ENCODE peak calls at places on chromosomes 11 and 22, in four cellular contexts. B is thoracic aorta, M is pancreas, F is BE2C. D is an unnamed sample.

GRCh38 chr22:30370681-30371080 is 13.9 kb downstream of the CCDC157 start:
- DNase-seq in M (no peak), F (peak; percentile 56), B (no peak), D (no peak)

GRCh38 chr11:100719809-100720221 is 32.7 kb downstream of the ARHGAP42 start:
- DNase-seq in M (peak; percentile 69), B (peak; percentile 13), F (peak; percentile 71), D (no peak)

GRCh38 chr11:75142714-75143419 is 8.0 kb upstream of the SLCO2B1 start:
- DNase-seq in B (no peak), M (no peak), F (peak; percentile 95), D (peak; percentile 76)

GRCh38 chr22:19789828-19790227 is 29.2 kb downstream of the TBX1 start:
- DNase-seq in M (no peak), F (no peak), B (no peak), D (no peak)

GRCh38 chr11:70170596-70171210 is 32.4 kb upstream of the FADD start:
- DNase-seq in F (no peak), M (no peak), B (no peak), D (no peak)

GRCh38 chr11:130413383-130414106 is 14.9 kb downstream of the ADAMTS8 start:
- DNase-seq in M (no peak), F (no peak), B (no peak), D (no peak)

GRCh38 chr11:110349109-110349996 is 52.9 kb upstream of the RDX start:
- DNase-seq in F (no peak), M (no peak), B (no peak), D (no peak)

GRCh38 chr11:100805509-100806199 is 118.6 kb downstream of the ARHGAP42 start:
- DNase-seq in B (no peak), M (no peak), F (no peak), D (no peak)

GRCh38 chr11:134951305-134951700 is 539.3 kb upstream of the B3GAT1 start:
- DNase-seq in B (no peak), F (no peak), M (no peak), D (peak; percentile 63)

GRCh38 chr11:35558468-35558867 is 33.1 kb upstream of the PAMR1 start:
- DNase-seq in F (no peak), M (no peak), B (no peak), D (no peak)

GRCh38 chr11:108340958-108341357 is 118.1 kb downstream of the ATM start:
- DNase-seq in F (no peak), B (no peak), M (no peak), D (no peak)

GRCh38 chr11:124707813-124708212 is 31.9 kb upstream of the NRGN start:
- DNase-seq in F (no peak), M (no peak), B (no peak), D (no peak)

GRCh38 chr22:17938484-17938924 is 85.9 kb downstream of the MICAL3 start:
- DNase-seq in F (no peak), M (peak; percentile 40), B (no peak), D (no peak)

GRCh38 chr22:23023294-23023693 is 47.0 kb upstream of the GNAZ start:
- DNase-seq in F (no peak), B (no peak), M (no peak), D (no peak)

GRCh38 chr11:68750197-68750987 is 928 bp downstream of the TESMIN start:
- DNase-seq in F (no peak), B (no peak), M (peak; percentile 31), D (no peak)

GRCh38 chr22:39414886-39415285 is 15.3 kb downstream of the TAB1 start:
- DNase-seq in F (no peak), B (no peak), M (no peak), D (no peak)

GRCh38 chr22:39665229-39665628 is 94.7 kb downstream of the CACNA1I start:
- DNase-seq in M (no peak), F (no peak), B (no peak), D (no peak)

GRCh38 chr11:122202951-122203456 is 87.0 kb upstream of the BLID start:
- DNase-seq in B (no peak), M (peak; percentile 69), F (peak; percentile 61), D (peak; percentile 95)

GRCh38 chr11:20016526-20016925 is 143.7 kb downstream of the DBX1 start:
- DNase-seq in F (no peak), B (no peak), M (no peak), D (no peak)

GRCh38 chr11:69891421-69892236 is 72.4 kb upstream of the FGF3 start:
- DNase-seq in M (no peak), B (no peak), F (no peak), D (no peak)

GRCh38 chr11:298406-299065 is 790 bp downstream of the IFITM5 start:
- DNase-seq in B (no peak), M (no peak), F (no peak), D (no peak)

GRCh38 chr22:36409911-36410756 is 22.4 kb upstream of the MYH9 start:
- DNase-seq in M (peak; percentile 98), F (no peak), B (peak; percentile 18), D (peak; percentile 85)

GRCh38 chr11:95066721-95067041 is at the start of gene SRSF8:
- DNase-seq in F (no peak), B (no peak), M (no peak), D (no peak)

GRCh38 chr11:67556244-67556643 is 27.4 kb upstream of the GSTP1 start:
- DNase-seq in B (no peak), M (no peak), F (no peak), D (no peak)

GRCh38 chr22:46652930-46653331 is 32.7 kb downstream of the GRAMD4 start:
- DNase-seq in F (no peak), M (no peak), B (no peak), D (no peak)

GRCh38 chr11:76671236-76671590 is 666 bp upstream of the LRRC32 start:
- DNase-seq in B (no peak), F (no peak), M (no peak), D (no peak)
- H3K4me3 ChIP-seq in B (peak overlapping the region; percentile 76), F (peak overlapping the region; percentile 48), M (peak overlapping the region; percentile 35), D (no peak overlapping the region)

DNA sequence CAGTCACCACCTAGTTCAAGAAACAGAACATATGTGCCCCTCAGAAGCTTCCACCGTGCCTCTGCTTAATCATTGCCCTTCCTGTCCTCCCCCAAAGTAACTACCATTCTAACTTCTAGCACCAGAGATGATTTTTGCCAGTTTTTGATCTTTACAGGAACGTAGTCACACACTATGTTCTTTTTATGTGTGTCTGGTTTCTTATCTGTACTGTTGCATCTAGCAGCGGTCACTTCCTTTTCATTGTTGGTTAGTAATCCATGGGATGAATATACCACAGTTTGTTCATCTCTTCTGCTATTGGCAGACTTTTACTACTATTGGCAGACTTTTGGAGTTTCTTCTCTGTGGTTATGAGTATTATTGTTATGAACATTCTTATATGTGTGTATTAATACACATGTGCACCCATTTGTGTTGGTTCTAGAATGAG is 34.6 kb downstream of the SPECC1L start:
- DNase-seq in F (no peak), B (no peak), M (no peak), D (no peak)
- H3K4me3 ChIP-seq in F (no peak overlapping the region), B (no peak overlapping the region), M (no peak overlapping the region), D (no peak overlapping the region)

GRCh38 chr11:65861533-65862183 is 1.4 kb downstream of the MUS81 start:
- DNase-seq in M (no peak), B (no peak), F (no peak), D (no peak)
- H3K4me3 ChIP-seq in M (peak overlapping the region; percentile 95), B (peak overlapping the region; percentile 96), F (peak overlapping the region; percentile 99), D (no peak overlapping the region)

DNA sequence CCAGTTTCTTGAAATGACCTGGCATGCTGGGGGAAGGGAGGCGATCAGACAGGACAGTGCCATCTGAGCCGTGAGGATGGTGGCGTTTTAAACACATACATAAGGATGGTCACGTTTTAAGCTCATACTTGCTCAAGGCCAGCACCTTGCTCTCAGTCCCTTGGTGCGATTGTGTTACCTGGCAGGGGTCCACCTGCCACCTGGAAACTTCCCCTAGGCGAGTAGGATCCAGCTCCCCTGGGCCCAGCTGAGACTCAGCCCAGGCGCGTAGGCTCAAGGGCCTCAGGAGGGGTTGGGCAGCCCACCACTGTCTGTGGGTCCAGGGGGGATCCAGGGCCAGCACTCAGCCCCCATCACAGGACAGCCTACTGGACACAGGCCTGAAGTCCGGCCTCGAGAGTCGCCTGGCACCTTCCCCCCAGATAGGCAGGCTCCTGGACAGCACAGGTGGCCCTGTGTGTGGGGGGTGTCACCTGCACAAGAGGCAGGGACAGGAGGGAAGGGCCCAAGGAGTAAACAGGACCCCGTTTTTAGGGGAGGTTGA is 185.8 kb downstream of the BRD1 start:
- DNase-seq in F (no peak), B (no peak), M (peak; percentile 76), D (no peak)
- H3K4me3 ChIP-seq in F (no peak overlapping the region), B (no peak overlapping the region), M (no peak overlapping the region), D (no peak overlapping the region)

GRCh38 chr11:114295676-114296081 is 520 bp upstream of the NNMT start:
- DNase-seq in M (no peak), F (no peak), B (no peak), D (peak; percentile 84)
- H3K4me3 ChIP-seq in M (no peak overlapping the region), F (no peak overlapping the region), B (peak overlapping the region; percentile 81), D (no peak overlapping the region)

D was measured in lower leg skin.